ENCODE peak calls at places on chromosomes 4 and X, in seven cellular contexts. Z is mesothelial cell of epicardium, O is nucleus accumbens, H is epithelial cell of esophagus, X is NCI-H345, U is NCI-H1436, L is lung. I is an unnamed sample.

GRCh38 chr4:7798215-7798995 is 141.3 kb downstream of the AFAP1 start:
- DNase-seq in L (no peak), O (no peak), Z (no peak), H (no peak), U (no peak), X (no peak), I (no peak)

GRCh38 chr4:139333046-139333445 is 30.8 kb upstream of the NDUFC1 start:
- DNase-seq in X (no peak), L (no peak), U (no peak), O (no peak), H (peak; percentile 36), Z (no peak), I (no peak)

GRCh38 chr4:151822331-151822730 is 61.5 kb upstream of the GATB start:
- DNase-seq in L (no peak), O (no peak), X (no peak), Z (no peak), U (no peak), H (no peak), I (no peak)

GRCh38 chrX:143082537-143082936 is 56.8 kb downstream of the SPANXN4 start:
- DNase-seq in H (no peak), U (no peak), L (no peak), O (no peak), X (no peak), Z (no peak), I (no peak)

GRCh38 chrX:47585273-47585672 is 3.0 kb downstream of the TIMP1 start:
- DNase-seq in X (no peak), L (no peak), U (no peak), O (no peak), Z (no peak), H (no peak), I (no peak)

GRCh38 chr4:88985088-88985779 is 71.8 kb downstream of the FAM13A start:
- DNase-seq in L (no peak), Z (no peak), X (no peak), U (no peak), H (peak; percentile 46), O (no peak), I (no peak)

GRCh38 chrX:76253432-76253831 is 80.6 kb downstream of the PBDC1 start:
- DNase-seq in Z (no peak), L (no peak), H (peak; percentile 51), U (peak; percentile 20), O (no peak), X (peak; percentile 28), I (no peak)

GRCh38 chr4:162115323-162115722 is 48.5 kb downstream of the FSTL5 start:
- DNase-seq in U (no peak), Z (no peak), X (no peak), O (no peak), L (no peak), H (peak; percentile 28), I (no peak)

GRCh38 chrX:139203681-139204575 is 326.6 kb upstream of the F9 start:
- DNase-seq in L (no peak), O (no peak), U (peak; percentile 0), H (peak; percentile 30), X (no peak), Z (peak; percentile 28), I (peak; percentile 41)